ENCODE peak calls at places on chromosomes 2 and 18, in four cellular contexts. S, N, W and R are unnamed samples.

GRCh38 chr2:81513328-81513727 is 1208.8 kb upstream of the LRRTM1 start:
- DNase-seq in N (no peak), S (no peak), W (no peak), R (no peak)

GRCh38 chr2:45128580-45128997 is 119.3 kb upstream of the SIX2 start:
- DNase-seq in S (no peak), W (no peak), N (peak), R (no peak)

GRCh38 chr2:29628078-29628765 is 293.2 kb downstream of the ALK start:
- DNase-seq in N (no peak), S (no peak), W (no peak), R (no peak)

GRCh38 chr2:119260636-119261497 is 37.2 kb downstream of the STEAP3 start:
- DNase-seq in W (no peak), S (no peak), N (no peak), R (no peak)

GRCh38 chr18:7876354-7876753 is 309.2 kb downstream of the PTPRM start:
- DNase-seq in W (no peak), N (no peak), S (no peak), R (no peak)

GRCh38 chr2:158459161-158460003 is 2.6 kb downstream of the PKP4 start:
- DNase-seq in W (no peak), N (peak), S (no peak), R (no peak)

GRCh38 chr2:166862582-166863132 is 25.6 kb upstream of the XIRP2 start:
- DNase-seq in N (no peak), S (no peak), W (no peak), R (no peak)

GRCh38 chr2:217897816-217898806 is 104.7 kb downstream of the TNS1 start:
- DNase-seq in N (no peak), S (no peak), W (no peak), R (no peak)

GRCh38 chr2:81901017-81901416 is 1596.5 kb upstream of the LRRTM1 start:
- DNase-seq in S (no peak), N (no peak), W (no peak), R (no peak)

GRCh38 chr18:67600181-67600631 is 83.7 kb upstream of the DSEL start:
- DNase-seq in N (no peak), W (no peak), S (no peak), R (no peak)

GRCh38 chr18:55102508-55102907 is 143.2 kb upstream of the CCDC68 start:
- DNase-seq in W (no peak), N (no peak), S (no peak), R (no peak)

GRCh38 chr2:62016957-62017356 is 111.5 kb downstream of the COMMD1 start:
- DNase-seq in S (no peak), N (no peak), W (no peak), R (no peak)

GRCh38 chr18:74928194-74928968 is 280.6 kb downstream of the PTGR3 start:
- DNase-seq in N (no peak), S (no peak), W (no peak), R (no peak)

GRCh38 chr2:128321421-128321775 is 2.7 kb upstream of the HS6ST1 start:
- DNase-seq in N (no peak), W (no peak), S (peak), R (no peak)

GRCh38 chr2:43001055-43001378 is 208.6 kb upstream of the HAAO start:
- DNase-seq in S (no peak), W (no peak), N (no peak), R (no peak)

GRCh38 chr2:150450765-150451164 is 36.7 kb downstream of the RND3 start:
- DNase-seq in W (no peak), S (no peak), N (no peak), R (no peak)

GRCh38 chr2:49616800-49617199 is 462.5 kb upstream of the FSHR start:
- DNase-seq in N (no peak), S (no peak), W (no peak), R (peak)

GRCh38 chr2:196101325-196101981 is 32.8 kb upstream of the DNAH7 start:
- DNase-seq in N (peak), S (peak), W (peak), R (no peak)

GRCh38 chr2:125516496-125517109 is 1139.4 kb upstream of the GYPC start:
- DNase-seq in S (peak), N (peak), W (no peak), R (no peak)

GRCh38 chr18:50350699-50351098 is 24.1 kb upstream of the SKA1 start:
- DNase-seq in W (no peak), N (no peak), S (no peak), R (no peak)

GRCh38 chr2:70692256-70692655 is 75.7 kb downstream of the ADD2 start:
- DNase-seq in S (no peak), W (no peak), N (no peak), R (no peak)

GRCh38 chr2:73292906-73293533 is 328 bp downstream of the EGR4 start:
- DNase-seq in W (no peak), S (no peak), N (no peak), R (no peak)

GRCh38 chr2:100639588-100640195 is 76.9 kb downstream of the PDCL3 start:
- DNase-seq in W (no peak), N (no peak), S (no peak), R (no peak)

GRCh38 chr2:71721669-71722068 is 268.3 kb downstream of the DYSF start:
- DNase-seq in W (no peak), N (no peak), S (no peak), R (no peak)

GRCh38 chr2:70399046-70399445 is 97.2 kb upstream of the FAM136A start:
- DNase-seq in W (no peak), N (no peak), S (no peak), R (no peak)

GRCh38 chr2:10283106-10284062 is 19.3 kb upstream of the HPCAL1 start:
- DNase-seq in S (no peak), W (no peak), N (peak), R (peak)

GRCh38 chr18:37222383-37223378 is 342.9 kb downstream of the CELF4 start:
- DNase-seq in N (no peak), W (no peak), S (no peak), R (no peak)
- TF ChIP-seq SPI1 in N (no peak), W (no peak), S (no peak), R (no peak)

DNA sequence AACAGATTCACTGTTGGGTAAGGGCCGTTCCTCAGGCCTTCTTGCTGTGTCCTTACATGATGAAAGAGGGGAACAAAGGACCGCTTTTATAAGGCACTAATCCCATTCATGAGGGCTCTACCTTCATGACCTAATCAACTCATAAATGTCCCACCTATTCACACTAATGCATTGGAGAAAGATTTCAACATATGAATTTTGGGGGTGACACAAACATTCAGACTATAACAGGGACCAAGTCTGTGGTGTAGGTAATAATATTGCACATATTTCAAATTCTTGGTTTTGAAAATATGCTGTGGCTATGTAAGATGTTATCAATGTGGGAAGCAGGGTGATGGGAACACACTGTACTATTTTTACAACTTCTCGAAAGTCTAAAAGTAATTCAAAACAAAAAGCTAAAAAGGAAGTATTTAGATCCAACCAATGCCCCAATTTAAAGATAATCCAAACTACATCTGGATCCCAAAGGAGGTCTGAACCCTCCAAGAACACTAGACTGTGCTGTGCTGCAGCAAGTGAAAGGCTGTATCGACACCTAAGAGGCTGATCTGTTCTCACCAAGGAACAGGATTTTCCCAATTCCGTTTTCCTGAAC is 82.4 kb upstream of the TGIF1 start:
- DNase-seq in W (no peak), N (no peak), S (no peak), R (no peak)
- TF ChIP-seq SPI1 in W (no peak), N (no peak), S (no peak), R (no peak)

DNA sequence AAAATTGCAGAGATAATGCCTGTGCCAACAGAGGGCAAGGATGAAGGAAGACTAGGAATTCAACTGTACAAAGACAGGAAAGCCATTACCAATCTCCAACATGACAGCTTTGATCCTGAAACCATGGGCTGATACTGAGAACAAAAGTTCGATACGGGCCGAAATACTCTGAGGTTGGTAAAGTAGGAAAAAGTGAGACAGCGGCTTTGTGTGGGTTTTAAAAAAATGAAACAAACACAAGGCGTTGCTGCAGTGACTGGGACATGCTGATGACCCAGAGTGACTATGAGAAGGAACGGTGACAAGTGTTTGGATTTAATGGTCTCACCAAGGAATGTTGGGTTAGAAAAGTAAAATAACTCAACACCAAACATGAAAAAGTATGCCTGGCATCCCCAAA is 24.2 kb upstream of the SDC1 start:
- DNase-seq in W (no peak), S (no peak), N (no peak), R (no peak)
- TF ChIP-seq SPI1 in W (no peak), S (no peak), N (no peak), R (no peak)

GRCh38 chr2:47404356-47404755 is 1.4 kb downstream of the MSH2 start:
- DNase-seq in S (no peak), N (peak), W (no peak), R (peak)
- TF ChIP-seq SPI1 in S (no peak), N (no peak), W (no peak), R (no peak)

DNA sequence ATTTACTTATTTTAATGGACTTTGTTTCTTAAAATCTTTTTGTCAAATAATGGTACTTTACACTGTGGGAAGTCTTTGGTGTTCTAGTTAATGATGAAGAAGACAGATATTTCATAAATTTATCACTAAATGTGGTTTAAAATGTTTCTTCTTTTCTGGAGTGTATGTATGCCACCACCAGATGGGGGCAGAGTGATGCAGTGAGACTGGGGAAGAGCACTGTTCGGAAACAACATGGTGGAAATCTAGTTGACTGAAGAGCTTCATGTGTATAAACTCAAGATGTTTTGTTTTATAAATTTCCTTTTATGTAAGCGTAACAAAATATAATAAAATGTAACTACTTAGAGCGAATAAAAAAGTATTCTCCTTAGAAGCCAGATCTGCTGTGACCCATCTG is 195.1 kb downstream of the KCNE4 start:
- DNase-seq in W (no peak), S (no peak), N (peak), R (peak)
- TF ChIP-seq SPI1 in W (no peak), S (no peak), N (no peak), R (no peak)

DNA sequence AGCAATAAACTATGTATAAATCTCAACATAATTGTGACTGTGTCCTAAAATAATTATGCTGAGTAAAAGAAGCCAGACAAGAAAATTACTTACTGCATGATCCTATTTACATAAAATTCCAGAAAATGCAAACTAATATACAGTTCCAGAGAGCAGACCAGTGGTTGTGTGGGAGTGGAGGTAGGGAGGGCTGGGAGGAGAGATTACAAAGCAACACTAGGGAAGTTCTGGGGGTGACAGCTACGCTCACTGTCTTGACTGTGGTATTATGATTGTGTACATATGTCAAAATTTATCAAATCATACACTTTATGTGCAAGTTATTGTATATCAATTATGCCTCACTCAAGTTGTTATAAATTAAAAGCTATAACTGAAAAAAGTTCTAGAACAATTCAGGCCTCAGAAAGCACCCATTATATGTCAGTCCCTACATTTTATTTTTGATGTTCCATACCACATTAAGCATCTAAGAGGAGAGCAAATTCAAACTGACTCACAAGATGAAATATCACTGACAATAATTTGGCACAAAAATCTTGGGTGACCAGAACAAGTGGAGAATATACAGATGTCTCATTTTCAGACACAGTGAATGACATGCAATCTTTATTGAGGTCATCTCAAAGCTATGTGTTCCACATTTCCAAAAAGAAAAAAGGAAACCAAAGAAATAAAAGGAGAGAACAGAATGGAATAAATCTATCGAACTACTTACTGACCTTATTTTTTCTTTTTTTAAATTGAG is 85.1 kb downstream of the ANTXR1 start:
- DNase-seq in N (peak), S (no peak), W (no peak), R (no peak)
- TF ChIP-seq SPI1 in N (no peak), S (no peak), W (no peak), R (no peak)

DNA sequence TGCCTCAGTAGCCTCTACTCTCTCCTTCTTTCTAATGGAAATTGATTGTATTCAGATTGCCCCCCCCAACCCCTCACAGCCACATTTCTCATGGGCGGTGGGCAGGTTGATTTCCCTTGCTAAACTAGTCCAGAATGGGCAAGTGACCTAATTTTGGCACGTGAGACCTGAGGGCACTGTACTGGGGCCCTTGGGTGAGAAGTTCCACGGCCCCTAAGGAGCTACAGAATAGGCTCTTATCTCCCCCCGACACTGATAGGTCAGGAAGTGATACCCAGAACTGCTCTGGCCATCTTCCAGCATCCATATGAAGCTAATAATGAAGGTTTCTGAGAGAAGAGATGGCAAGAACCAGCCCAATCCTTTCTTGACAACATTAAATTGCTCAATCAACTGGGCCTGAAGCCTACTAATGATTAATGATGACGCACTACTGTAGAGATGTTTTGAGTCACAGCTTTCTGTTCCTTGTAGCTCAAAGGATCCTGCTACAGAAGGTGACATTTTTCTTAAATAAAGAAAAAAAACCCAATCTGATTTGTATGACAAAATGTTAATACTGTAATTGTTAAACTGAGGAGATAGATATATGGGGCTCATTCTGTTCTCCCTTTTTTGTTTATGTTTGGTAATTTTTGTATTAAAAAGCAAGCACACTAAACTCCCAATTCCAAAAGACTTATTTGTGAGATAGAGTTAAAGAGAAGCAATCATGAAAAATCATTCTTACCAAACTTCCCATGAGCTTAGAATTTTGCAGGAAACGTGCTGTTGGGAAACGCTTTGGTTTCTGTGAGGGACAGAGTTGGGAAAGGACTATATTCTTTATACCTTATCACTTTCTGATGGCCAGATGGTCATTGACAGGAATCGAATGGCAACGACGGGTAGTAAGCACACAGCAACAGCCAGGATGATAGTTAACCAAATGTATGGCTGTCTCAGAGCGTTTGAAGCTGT is 28.2 kb upstream of the NARS1 start:
- DNase-seq in W (peak), N (no peak), S (no peak), R (peak)
- TF ChIP-seq SPI1 in W (peak), N (no peak), S (peak), R (no peak)

GRCh38 chr18:45522371-45522770 is 92.9 kb upstream of the SLC14A2 start:
- DNase-seq in W (no peak), N (no peak), S (no peak), R (no peak)

GRCh38 chr18:45528712-45529336 is 86.5 kb upstream of the SLC14A2 start:
- DNase-seq in W (no peak), N (no peak), S (no peak), R (no peak)

GRCh38 chr18:45521777-45522176 is 93.5 kb upstream of the SLC14A2 start:
- DNase-seq in N (no peak), W (no peak), S (no peak), R (no peak)

GRCh38 chr18:45527891-45528290 is 87.4 kb upstream of the SLC14A2 start:
- DNase-seq in W (no peak), S (no peak), N (no peak), R (no peak)

DNA sequence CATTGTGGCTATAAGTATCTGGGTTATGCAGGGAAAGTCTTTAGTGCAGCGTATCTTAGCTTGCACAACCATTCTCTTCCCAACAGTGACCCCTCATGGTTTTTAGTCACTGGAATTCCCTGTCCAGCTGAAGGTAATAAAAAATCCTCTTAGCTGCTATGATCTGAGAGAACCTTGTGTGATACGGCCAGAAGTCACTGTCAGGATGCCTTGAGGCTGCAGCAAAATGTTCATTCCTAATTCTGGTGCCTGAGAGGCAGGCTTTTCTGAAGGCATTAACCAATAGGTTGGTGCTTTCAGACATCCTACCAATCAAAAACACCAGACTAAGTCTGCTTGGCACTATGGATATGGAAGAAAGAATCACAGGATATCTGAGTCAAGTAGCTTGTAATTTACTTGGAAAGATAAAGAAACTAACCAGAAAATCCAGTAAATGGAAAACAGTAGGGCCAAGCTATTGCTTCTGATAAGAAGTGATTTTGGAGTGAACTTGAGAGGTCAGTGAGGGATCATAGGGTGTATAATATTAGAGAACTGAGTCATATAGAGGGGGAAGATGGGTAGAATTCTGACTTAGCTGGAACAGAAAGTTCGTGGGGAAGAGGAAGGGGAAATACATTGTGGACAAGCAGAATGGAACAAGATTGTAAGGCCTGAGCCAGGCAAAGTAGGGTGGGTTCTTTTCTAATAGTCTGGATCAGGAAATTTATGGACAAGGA is 89.0 kb upstream of the SLC14A2 start:
- DNase-seq in W (no peak), S (no peak), N (no peak), R (no peak)
- TF ChIP-seq SPI1 in W (no peak), S (no peak), N (no peak), R (no peak)

DNA sequence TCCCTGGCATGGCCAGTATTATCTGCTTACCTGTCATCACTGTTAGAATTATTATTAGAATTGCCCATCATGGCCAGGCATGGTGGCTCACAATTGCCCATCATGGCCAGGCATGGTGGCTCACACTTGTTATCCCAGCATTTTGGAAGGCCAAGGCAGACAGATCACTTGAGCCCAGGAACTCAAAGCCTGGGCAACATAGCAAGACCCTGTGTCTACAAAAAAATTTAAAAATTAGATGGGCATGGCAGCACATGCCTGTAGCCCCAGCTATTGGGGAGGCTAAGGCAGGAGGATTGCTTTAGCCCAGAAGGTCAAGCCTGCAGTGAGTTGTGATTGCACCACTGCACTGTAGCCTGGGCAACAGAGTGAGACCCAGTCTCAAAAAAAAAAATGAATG is 27.4 kb upstream of the ID2 start:
- DNase-seq in S (no peak), N (no peak), W (no peak), R (no peak)
- TF ChIP-seq SPI1 in S (no peak), N (no peak), W (no peak), R (no peak)